ENCODE peak calls at places on chromosomes 1 and 21, in nine cellular contexts. One of them, this sample, is unnamed.

GRCh38 chr21:35424122-35424521 is 375.0 kb upstream of the RUNX1 start:
- DNase-seq in tibial artery: no peak
- DNase-seq in fibroblast of lung: no peak
- DNase-seq in WTC11: no peak
- DNase-seq in right atrium auricular region: no peak
- DNase-seq in GM06990: no peak
- DNase-seq in GM20000: no peak
- DNase-seq in psoas muscle: no peak
- DNase-seq in endothelial cell: no peak
- DNase-seq in this sample: no peak

GRCh38 chr1:107750364-107750959 is 214.5 kb downstream of the VAV3 start:
- DNase-seq in tibial artery: peak
- DNase-seq in fibroblast of lung: peak
- DNase-seq in WTC11: peak
- DNase-seq in right atrium auricular region: no peak
- DNase-seq in GM06990: no peak
- DNase-seq in GM20000: peak
- DNase-seq in psoas muscle: no peak
- DNase-seq in endothelial cell: peak
- DNase-seq in this sample: peak

GRCh38 chr1:10873189-10873588 is 76.7 kb upstream of the CASZ1 start:
- DNase-seq in tibial artery: no peak
- DNase-seq in fibroblast of lung: no peak
- DNase-seq in WTC11: no peak
- DNase-seq in right atrium auricular region: no peak
- DNase-seq in GM06990: no peak
- DNase-seq in GM20000: no peak
- DNase-seq in psoas muscle: no peak
- DNase-seq in endothelial cell: no peak
- DNase-seq in this sample: peak

GRCh38 chr1:29120955-29121485 is 2.7 kb downstream of the TMEM200B start:
- DNase-seq in tibial artery: no peak
- DNase-seq in fibroblast of lung: peak
- DNase-seq in WTC11: peak
- DNase-seq in right atrium auricular region: no peak
- DNase-seq in GM06990: peak
- DNase-seq in GM20000: peak
- DNase-seq in psoas muscle: peak
- DNase-seq in endothelial cell: peak
- DNase-seq in this sample: peak

GRCh38 chr1:241551759-241552638 is 19.8 kb downstream of the KMO start:
- DNase-seq in tibial artery: peak
- DNase-seq in fibroblast of lung: no peak
- DNase-seq in WTC11: no peak
- DNase-seq in right atrium auricular region: no peak
- DNase-seq in GM06990: peak
- DNase-seq in GM20000: peak
- DNase-seq in psoas muscle: no peak
- DNase-seq in endothelial cell: no peak
- DNase-seq in this sample: peak

GRCh38 chr1:55605155-55605554 is 390.0 kb upstream of the USP24 start:
- DNase-seq in tibial artery: no peak
- DNase-seq in fibroblast of lung: no peak
- DNase-seq in WTC11: no peak
- DNase-seq in right atrium auricular region: no peak
- DNase-seq in GM06990: no peak
- DNase-seq in GM20000: no peak
- DNase-seq in psoas muscle: no peak
- DNase-seq in endothelial cell: no peak
- DNase-seq in this sample: no peak

GRCh38 chr1:45340816-45341215 is 576 bp upstream of the MUTYH start:
- DNase-seq in tibial artery: no peak
- DNase-seq in fibroblast of lung: peak
- DNase-seq in WTC11: no peak
- DNase-seq in right atrium auricular region: no peak
- DNase-seq in GM06990: no peak
- DNase-seq in GM20000: no peak
- DNase-seq in psoas muscle: no peak
- DNase-seq in endothelial cell: no peak
- DNase-seq in this sample: no peak

GRCh38 chr1:230085178-230085515 is 18.1 kb downstream of the GALNT2 start:
- DNase-seq in tibial artery: no peak
- DNase-seq in fibroblast of lung: no peak
- DNase-seq in WTC11: no peak
- DNase-seq in right atrium auricular region: no peak
- DNase-seq in GM06990: no peak
- DNase-seq in GM20000: no peak
- DNase-seq in psoas muscle: no peak
- DNase-seq in endothelial cell: no peak
- DNase-seq in this sample: no peak

GRCh38 chr1:154735801-154736163 is 127.8 kb upstream of the ADAR start:
- DNase-seq in tibial artery: no peak
- DNase-seq in fibroblast of lung: no peak
- DNase-seq in WTC11: no peak
- DNase-seq in right atrium auricular region: no peak
- DNase-seq in GM06990: no peak
- DNase-seq in GM20000: no peak
- DNase-seq in psoas muscle: no peak
- DNase-seq in endothelial cell: no peak
- DNase-seq in this sample: no peak

GRCh38 chr1:24155011-24155782 is 12.3 kb upstream of the IL22RA1 start:
- DNase-seq in tibial artery: no peak
- DNase-seq in fibroblast of lung: no peak
- DNase-seq in WTC11: peak
- DNase-seq in right atrium auricular region: no peak
- DNase-seq in GM06990: peak
- DNase-seq in GM20000: peak
- DNase-seq in psoas muscle: no peak
- DNase-seq in endothelial cell: peak
- DNase-seq in this sample: no peak
- TF ChIP-seq CTCF in tibial artery: no peak
- TF ChIP-seq CTCF in fibroblast of lung: no peak
- TF ChIP-seq CTCF in WTC11: no peak
- TF ChIP-seq CTCF in right atrium auricular region: no peak
- TF ChIP-seq CTCF in GM06990: peak
- TF ChIP-seq CTCF in GM20000: peak
- TF ChIP-seq CTCF in psoas muscle: no peak
- TF ChIP-seq CTCF in endothelial cell: peak
- TF ChIP-seq CTCF in this sample: no peak

GRCh38 chr1:178733972-178734371 is 8.9 kb downstream of the RALGPS2 start:
- DNase-seq in tibial artery: no peak
- DNase-seq in fibroblast of lung: no peak
- DNase-seq in WTC11: no peak
- DNase-seq in right atrium auricular region: no peak
- DNase-seq in GM06990: no peak
- DNase-seq in GM20000: no peak
- DNase-seq in psoas muscle: no peak
- DNase-seq in endothelial cell: no peak
- DNase-seq in this sample: no peak
- TF ChIP-seq CTCF in tibial artery: no peak
- TF ChIP-seq CTCF in fibroblast of lung: no peak
- TF ChIP-seq CTCF in WTC11: peak
- TF ChIP-seq CTCF in right atrium auricular region: no peak
- TF ChIP-seq CTCF in GM06990: no peak
- TF ChIP-seq CTCF in GM20000: no peak
- TF ChIP-seq CTCF in psoas muscle: peak
- TF ChIP-seq CTCF in endothelial cell: peak
- TF ChIP-seq CTCF in this sample: peak

DNA sequence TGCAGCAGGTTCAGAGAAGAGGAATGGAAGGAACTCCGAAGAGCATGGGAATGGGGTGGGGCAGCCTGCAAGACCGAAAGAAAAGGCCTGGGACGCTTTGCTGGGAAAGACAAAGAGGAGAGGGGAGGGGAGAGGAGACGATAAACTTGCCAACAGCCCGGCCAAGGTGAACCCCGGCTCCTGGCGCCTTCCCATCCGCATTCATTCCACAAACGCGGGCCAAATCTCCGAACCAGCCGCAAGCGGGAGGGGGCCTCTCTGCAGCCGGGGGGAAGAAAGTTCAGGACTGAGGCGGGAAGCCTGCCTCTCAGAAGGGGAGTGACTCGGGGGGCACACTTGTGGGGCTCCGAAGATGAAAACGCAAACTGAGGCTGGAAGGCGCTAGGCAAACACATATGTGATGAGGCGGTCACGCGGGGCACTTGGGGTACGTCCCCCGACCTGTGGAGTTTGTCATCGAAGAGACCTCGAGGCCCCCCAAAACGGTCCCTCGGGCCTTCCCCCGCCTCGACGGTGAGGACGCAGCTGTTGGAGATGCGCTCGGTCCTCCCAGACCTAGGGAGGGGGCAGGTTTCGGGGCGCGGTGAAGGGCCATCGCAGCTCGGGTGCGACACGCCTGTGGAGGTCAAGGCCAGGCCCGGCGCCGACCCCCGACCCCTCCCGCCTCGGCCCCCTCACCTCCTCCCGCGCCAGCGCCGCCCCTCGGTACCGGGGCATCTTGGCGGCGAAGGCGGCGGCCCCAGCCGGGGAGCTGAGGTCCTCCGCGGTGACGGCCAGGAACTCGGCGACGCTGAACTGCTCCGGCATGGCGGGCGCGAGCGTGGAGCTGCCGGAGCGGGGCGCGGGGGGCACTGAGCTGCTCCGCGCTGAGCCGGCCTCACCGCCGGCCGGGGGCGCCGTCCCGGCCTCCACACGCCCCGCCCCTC is at the start of gene ASAP3:
- DNase-seq in tibial artery: peak
- DNase-seq in fibroblast of lung: peak
- DNase-seq in WTC11: peak
- DNase-seq in right atrium auricular region: no peak
- DNase-seq in GM06990: no peak
- DNase-seq in GM20000: no peak
- DNase-seq in psoas muscle: peak
- DNase-seq in endothelial cell: peak
- DNase-seq in this sample: peak
- TF ChIP-seq CTCF in tibial artery: no peak
- TF ChIP-seq CTCF in fibroblast of lung: peak
- TF ChIP-seq CTCF in WTC11: no peak
- TF ChIP-seq CTCF in right atrium auricular region: no peak
- TF ChIP-seq CTCF in GM06990: peak
- TF ChIP-seq CTCF in GM20000: peak
- TF ChIP-seq CTCF in psoas muscle: peak
- TF ChIP-seq CTCF in endothelial cell: peak
- TF ChIP-seq CTCF in this sample: peak

DNA sequence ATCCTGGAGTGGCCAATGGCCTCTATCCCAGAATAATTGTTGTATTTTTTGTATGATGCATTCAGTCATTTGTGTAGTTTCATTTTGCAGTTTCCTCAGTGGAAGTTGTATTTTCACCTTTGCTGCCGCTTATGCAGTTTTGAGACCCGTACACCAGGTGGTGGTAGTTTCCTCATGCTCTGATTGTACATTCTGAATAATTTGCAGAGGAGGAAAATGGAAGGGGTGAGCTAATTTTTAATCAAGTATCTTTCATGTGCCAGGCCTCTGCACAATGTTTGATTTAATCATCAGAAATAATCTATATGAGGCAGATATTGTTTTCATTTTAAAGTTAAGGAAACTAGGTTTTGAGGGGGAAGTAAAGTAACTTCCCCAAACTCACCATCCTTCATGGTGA is 29.5 kb downstream of the HLX start:
- DNase-seq in tibial artery: no peak
- DNase-seq in fibroblast of lung: peak
- DNase-seq in WTC11: no peak
- DNase-seq in right atrium auricular region: no peak
- DNase-seq in GM06990: no peak
- DNase-seq in GM20000: peak
- DNase-seq in psoas muscle: no peak
- DNase-seq in endothelial cell: no peak
- DNase-seq in this sample: peak
- TF ChIP-seq CTCF in tibial artery: peak
- TF ChIP-seq CTCF in fibroblast of lung: peak
- TF ChIP-seq CTCF in WTC11: no peak
- TF ChIP-seq CTCF in right atrium auricular region: peak
- TF ChIP-seq CTCF in GM06990: peak
- TF ChIP-seq CTCF in GM20000: peak
- TF ChIP-seq CTCF in psoas muscle: peak
- TF ChIP-seq CTCF in endothelial cell: peak
- TF ChIP-seq CTCF in this sample: peak

DNA sequence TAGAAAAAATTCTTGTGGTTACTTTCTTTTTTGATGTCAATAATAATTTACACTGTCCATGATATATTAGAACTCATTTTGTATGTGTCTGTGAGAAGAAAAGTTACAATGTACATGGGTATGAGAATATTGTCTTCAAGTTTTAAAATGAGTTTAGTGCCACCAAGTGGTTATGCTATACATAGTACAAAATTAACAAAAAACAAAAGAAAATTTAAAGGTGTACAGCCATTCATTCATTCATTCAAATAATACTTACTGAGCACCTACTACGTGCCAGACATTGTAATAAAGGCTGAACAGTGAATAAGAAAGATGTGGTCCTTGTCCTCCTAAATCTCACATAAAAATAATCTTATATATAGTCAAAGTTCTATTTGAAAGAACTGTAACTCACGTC is 27.7 kb downstream of the UCHL5 start:
- DNase-seq in tibial artery: no peak
- DNase-seq in fibroblast of lung: peak
- DNase-seq in WTC11: no peak
- DNase-seq in right atrium auricular region: no peak
- DNase-seq in GM06990: no peak
- DNase-seq in GM20000: peak
- DNase-seq in psoas muscle: no peak
- DNase-seq in endothelial cell: no peak
- DNase-seq in this sample: peak
- TF ChIP-seq CTCF in tibial artery: no peak
- TF ChIP-seq CTCF in fibroblast of lung: no peak
- TF ChIP-seq CTCF in WTC11: no peak
- TF ChIP-seq CTCF in right atrium auricular region: no peak
- TF ChIP-seq CTCF in GM06990: peak
- TF ChIP-seq CTCF in GM20000: no peak
- TF ChIP-seq CTCF in psoas muscle: no peak
- TF ChIP-seq CTCF in endothelial cell: no peak
- TF ChIP-seq CTCF in this sample: peak

DNA sequence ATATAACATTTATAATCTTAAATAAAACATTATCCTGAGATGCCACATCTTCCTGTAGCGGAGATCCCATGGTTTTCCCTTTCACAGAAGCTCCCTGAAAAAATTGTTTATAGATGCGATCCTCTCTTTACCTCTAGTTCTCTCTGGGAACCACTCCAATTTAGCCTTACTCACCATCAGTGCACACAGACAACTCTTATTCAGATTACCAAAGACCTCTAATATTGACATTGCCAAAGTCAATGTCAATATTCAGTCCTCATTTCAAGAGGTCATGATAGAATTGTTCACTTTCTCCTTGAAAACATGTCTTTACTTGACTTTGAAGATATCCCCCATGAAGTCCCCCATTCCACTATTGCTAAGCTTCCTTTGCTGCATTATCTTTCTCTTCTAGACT is 248.8 kb downstream of the CTH start:
- DNase-seq in tibial artery: no peak
- DNase-seq in fibroblast of lung: no peak
- DNase-seq in WTC11: no peak
- DNase-seq in right atrium auricular region: no peak
- DNase-seq in GM06990: no peak
- DNase-seq in GM20000: no peak
- DNase-seq in psoas muscle: no peak
- DNase-seq in endothelial cell: no peak
- DNase-seq in this sample: no peak
- TF ChIP-seq CTCF in tibial artery: no peak
- TF ChIP-seq CTCF in fibroblast of lung: no peak
- TF ChIP-seq CTCF in WTC11: no peak
- TF ChIP-seq CTCF in right atrium auricular region: no peak
- TF ChIP-seq CTCF in GM06990: no peak
- TF ChIP-seq CTCF in GM20000: no peak
- TF ChIP-seq CTCF in psoas muscle: no peak
- TF ChIP-seq CTCF in endothelial cell: no peak
- TF ChIP-seq CTCF in this sample: no peak

GRCh38 chr1:150515328-150516049 is at the start of gene FALEC:
- DNase-seq in tibial artery: peak
- DNase-seq in fibroblast of lung: peak
- DNase-seq in WTC11: peak
- DNase-seq in right atrium auricular region: peak
- DNase-seq in GM06990: peak
- DNase-seq in GM20000: peak
- DNase-seq in psoas muscle: peak
- DNase-seq in endothelial cell: peak
- DNase-seq in this sample: peak
- TF ChIP-seq CTCF in tibial artery: no peak
- TF ChIP-seq CTCF in fibroblast of lung: no peak
- TF ChIP-seq CTCF in WTC11: no peak
- TF ChIP-seq CTCF in right atrium auricular region: no peak
- TF ChIP-seq CTCF in GM06990: no peak
- TF ChIP-seq CTCF in GM20000: no peak
- TF ChIP-seq CTCF in psoas muscle: no peak
- TF ChIP-seq CTCF in endothelial cell: no peak
- TF ChIP-seq CTCF in this sample: no peak